ENCODE peak calls at places on chromosomes 11 and 22, in four cellular contexts. Z is A549, N is K562, Y is HepG2. L is an unnamed sample.
A peak's percentile ranks its signal among the peaks of the same experiment; 100 is the strongest.

GRCh38 chr11:72225411-72225951 is 914 bp downstream of the INPPL1 start:
- DNase-seq in N (no peak), Y (no peak), Z (no peak), L (no peak)

GRCh38 chr11:123718075-123718868 is 23.2 kb downstream of the ZNF202 start:
- DNase-seq in N (no peak), Y (no peak), Z (no peak), L (no peak)

GRCh38 chr11:63791495-63792167 is 21.6 kb upstream of the SPINDOC start:
- DNase-seq in N (no peak), Y (no peak), Z (no peak), L (no peak)

GRCh38 chr11:86793307-86793706 is 7.0 kb upstream of the PRSS23 start:
- DNase-seq in Z (no peak), N (no peak), Y (no peak), L (no peak)

GRCh38 chr11:120952503-120953229 is 71.2 kb upstream of the TBCEL start:
- DNase-seq in N (peak; percentile 82), Z (peak; percentile 74), Y (peak; percentile 64), L (peak; percentile 60)

GRCh38 chr11:35058318-35058717 is 80.7 kb upstream of the CD44 start:
- DNase-seq in Y (no peak), N (no peak), Z (no peak), L (no peak)

GRCh38 chr11:78416285-78417174 is 1.1 kb downstream of the GAB2 start:
- DNase-seq in Z (peak; percentile 88), Y (peak; percentile 83), N (peak; percentile 83), L (peak; percentile 91)

GRCh38 chr11:19216709-19217374 is 15.1 kb upstream of the CSRP3 start:
- DNase-seq in Z (no peak), Y (no peak), N (no peak), L (no peak)

GRCh38 chr22:28506207-28506606 is 173.4 kb downstream of the TTC28 start:
- DNase-seq in Z (no peak), N (no peak), Y (no peak), L (no peak)

GRCh38 chr11:94127632-94128031 is 1.0 kb upstream of the PANX1 start:
- DNase-seq in Y (no peak), Z (no peak), N (no peak), L (no peak)

GRCh38 chr11:87454246-87454645 is 416.5 kb downstream of the TMEM135 start:
- DNase-seq in N (no peak), Z (no peak), Y (no peak), L (no peak)

GRCh38 chr11:64969209-64969608 is 2.7 kb downstream of the MAJIN start:
- DNase-seq in Z (peak; percentile 21), Y (no peak), N (no peak), L (no peak)

GRCh38 chr22:46007003-46007847 is 30.3 kb upstream of the WNT7B start:
- DNase-seq in N (no peak), Y (no peak), Z (peak; percentile 66), L (no peak)
- TF ChIP-seq PHF8 in N (no peak), Y (no peak), Z (no peak), L (no peak)

GRCh38 chr11:10984250-10984649 is 126.4 kb upstream of the ZBED5 start:
- DNase-seq in Z (peak; percentile 30), Y (no peak), N (peak; percentile 58), L (no peak)

GRCh38 chr11:10982695-10983492 is 125.0 kb upstream of the ZBED5 start:
- DNase-seq in Z (peak; percentile 44), Y (no peak), N (peak; percentile 13), L (no peak)

GRCh38 chr11:10978189-10978588 is 120.3 kb upstream of the ZBED5 start:
- DNase-seq in N (no peak), Z (no peak), Y (no peak), L (no peak)

GRCh38 chr11:10975287-10975721 is 117.5 kb upstream of the ZBED5 start:
- DNase-seq in Y (no peak), Z (no peak), N (no peak), L (no peak)

DNA sequence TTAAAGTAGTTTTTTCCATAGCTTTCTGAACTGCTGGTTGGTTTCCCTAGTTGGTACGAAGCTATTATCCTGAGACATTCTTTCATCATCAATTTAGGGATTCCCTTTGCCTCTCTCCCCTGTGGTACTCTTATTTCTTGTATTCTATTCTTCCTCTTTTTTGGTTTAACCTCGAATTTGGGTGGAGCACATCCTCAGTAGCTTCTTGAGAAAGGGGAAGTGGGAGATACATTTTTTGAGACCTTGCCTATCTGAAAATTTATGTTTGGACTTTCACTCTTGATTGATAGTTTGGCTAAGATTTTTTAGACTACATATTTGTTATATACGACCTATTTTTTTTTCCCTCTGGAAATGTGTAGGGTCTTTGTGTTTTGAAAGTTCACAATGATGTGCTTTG is 121.7 kb upstream of the ZBED5 start:
- DNase-seq in Y (no peak), Z (no peak), N (no peak), L (no peak)
- TF ChIP-seq PHF8 in Y (no peak), Z (no peak), N (no peak), L (no peak)

GRCh38 chr22:46761017-46761416 is 1.4 kb upstream of the TBC1D22A start:
- DNase-seq in N (no peak), Z (no peak), Y (no peak), L (no peak)
- TF ChIP-seq PHF8 in N (no peak), Z (no peak), Y (no peak), L (no peak)

GRCh38 chr11:2192435-2192834 is 20.8 kb upstream of the TH start:
- DNase-seq in Z (no peak), Y (no peak), N (no peak), L (no peak)

GRCh38 chr11:2195756-2196088 is 24.1 kb upstream of the TH start:
- DNase-seq in Y (no peak), Z (no peak), N (no peak), L (no peak)

GRCh38 chr11:2196970-2197770 is 25.6 kb upstream of the TH start:
- DNase-seq in N (peak; percentile 82), Y (peak; percentile 55), Z (peak; percentile 80), L (peak; percentile 41)

GRCh38 chr11:2193099-2193886 is 21.7 kb upstream of the TH start:
- DNase-seq in N (peak; percentile 50), Z (no peak), Y (no peak), L (no peak)

GRCh38 chr11:2194877-2195755 is 23.5 kb upstream of the TH start:
- DNase-seq in Z (peak; percentile 44), N (peak; percentile 66), Y (peak; percentile 25), L (no peak)
- TF ChIP-seq PHF8 in Z (no peak), N (no peak), Y (no peak), L (no peak)